ENCODE peak calls at places on chromosome 1, in eight cellular contexts. T is SK-N-SH, A is PC-9, D is AG04450, W is stomach, M is fibroblast of lung, X is mucosa of descending colon, O is colonic mucosa. G is an unnamed sample.

GRCh38 chr1:47205918-47206317 is 16.1 kb upstream of the PDZK1IP1 start:
- DNase-seq in T (no peak), A (no peak), D (no peak), W (no peak), M (no peak), X (no peak), O (no peak), G (no peak)

GRCh38 chr1:100539836-100540536 is 2.0 kb downstream of the GPR88 start:
- DNase-seq in T (peak; percentile 77), A (no peak), D (no peak), W (no peak), M (peak; percentile 19), X (no peak), O (no peak), G (peak; percentile 25)

GRCh38 chr1:159869173-159869572 is 6.7 kb upstream of the VSIG8 start:
- DNase-seq in T (no peak), A (peak; percentile 55), D (no peak), W (no peak), M (peak; percentile 40), X (no peak), O (no peak), G (peak; percentile 26)

GRCh38 chr1:100622037-100622436 is 84.1 kb downstream of the GPR88 start:
- DNase-seq in T (no peak), A (peak; percentile 99), D (peak; percentile 92), W (no peak), M (peak; percentile 94), X (no peak), O (no peak), G (no peak)

GRCh38 chr1:59971464-59971911 is 44.9 kb upstream of the CYP2J2 start:
- DNase-seq in T (peak; percentile 88), A (peak; percentile 50), D (no peak), W (peak; percentile 72), M (peak; percentile 69), X (peak; percentile 78), O (peak; percentile 82), G (peak; percentile 66)

GRCh38 chr1:231729541-231729940 is 103.0 kb downstream of the DISC1 start:
- DNase-seq in T (no peak), A (no peak), D (no peak), W (no peak), M (no peak), X (no peak), O (no peak), G (no peak)

GRCh38 chr1:230860617-230861384 is 7.5 kb downstream of the C1orf198 start:
- DNase-seq in T (peak; percentile 29), A (no peak), D (no peak), W (no peak), M (no peak), X (no peak), O (no peak), G (no peak)

GRCh38 chr1:234409328-234409727 is 36.1 kb downstream of the COA6 start:
- DNase-seq in T (peak; percentile 57), A (no peak), D (no peak), W (no peak), M (peak; percentile 21), X (no peak), O (no peak), G (no peak)

GRCh38 chr1:34928865-34929496 is 469 bp downstream of the DLGAP3 start:
- DNase-seq in T (peak; percentile 82), A (no peak), D (no peak), W (no peak), M (no peak), X (no peak), O (peak; percentile 4), G (no peak)

GRCh38 chr1:7387053-7387861 is 383.8 kb upstream of the VAMP3 start:
- DNase-seq in T (peak; percentile 51), A (no peak), D (no peak), W (peak; percentile 20), M (no peak), X (no peak), O (peak; percentile 6), G (peak; percentile 50)

GRCh38 chr1:208134491-208134890 is 109.7 kb downstream of the PLXNA2 start:
- DNase-seq in T (no peak), A (no peak), D (no peak), W (no peak), M (no peak), X (no peak), O (no peak), G (peak; percentile 13)

GRCh38 chr1:221715321-221716169 is 26.3 kb downstream of the DUSP10 start:
- DNase-seq in T (no peak), A (peak; percentile 54), D (peak; percentile 42), W (no peak), M (peak; percentile 64), X (peak; percentile 41), O (no peak), G (no peak)

GRCh38 chr1:223662943-223663342 is 2.6 kb downstream of the CAPN8 start:
- DNase-seq in T (no peak), A (peak; percentile 42), D (no peak), W (no peak), M (no peak), X (no peak), O (no peak), G (no peak)

GRCh38 chr1:25735956-25736529 is 64.0 kb upstream of the SELENON start:
- DNase-seq in T (no peak), A (no peak), D (no peak), W (peak; percentile 75), M (no peak), X (no peak), O (no peak), G (peak; percentile 83)

GRCh38 chr1:28139033-28139712 is 37.3 kb downstream of the PTAFR start:
- DNase-seq in T (no peak), A (peak; percentile 45), D (no peak), W (no peak), M (peak; percentile 60), X (no peak), O (no peak), G (no peak)

GRCh38 chr1:24294757-24295371 is 24.3 kb upstream of the GRHL3 start:
- DNase-seq in T (no peak), A (peak; percentile 94), D (no peak), W (peak; percentile 40), M (peak; percentile 86), X (peak; percentile 37), O (peak; percentile 65), G (peak; percentile 28)

GRCh38 chr1:162139398-162139685 is 69.9 kb downstream of the NOS1AP start:
- DNase-seq in T (no peak), A (no peak), D (no peak), W (no peak), M (no peak), X (no peak), O (no peak), G (no peak)

GRCh38 chr1:203465943-203466342 is 9.7 kb upstream of the PRELP start:
- DNase-seq in T (no peak), A (no peak), D (no peak), W (no peak), M (peak; percentile 33), X (no peak), O (no peak), G (peak; percentile 75)

GRCh38 chr1:61699893-61700851 is 24.8 kb downstream of the TM2D1 start:
- DNase-seq in T (no peak), A (no peak), D (no peak), W (no peak), M (peak; percentile 6), X (no peak), O (no peak), G (no peak)

GRCh38 chr1:954927-955326 is 4.1 kb downstream of the NOC2L start:
- DNase-seq in T (no peak), A (no peak), D (no peak), W (no peak), M (no peak), X (no peak), O (no peak), G (no peak)

GRCh38 chr1:179090923-179091322 is 9.1 kb downstream of the TOR3A start:
- DNase-seq in T (no peak), A (no peak), D (no peak), W (peak; percentile 18), M (no peak), X (no peak), O (no peak), G (no peak)

GRCh38 chr1:173295995-173296394 is 88.9 kb upstream of the TNFSF4 start:
- DNase-seq in T (no peak), A (no peak), D (no peak), W (no peak), M (peak; percentile 14), X (no peak), O (no peak), G (no peak)

GRCh38 chr1:107536266-107536665 is 395.4 kb downstream of the NTNG1 start:
- DNase-seq in T (no peak), A (no peak), D (no peak), W (peak; percentile 73), M (peak; percentile 12), X (peak; percentile 92), O (peak; percentile 86), G (no peak)

GRCh38 chr1:183027791-183028190 is 4.6 kb downstream of the LAMC1 start:
- DNase-seq in T (no peak), A (no peak), D (no peak), W (no peak), M (no peak), X (no peak), O (no peak), G (no peak)
- H3K4me3 ChIP-seq in T (no peak overlapping the region), A (no peak overlapping the region), D (peak overlapping the region; percentile 1), W (peak overlapping the region; percentile 69), M (peak overlapping the region; percentile 74), X (no peak overlapping the region), O (no peak overlapping the region), G (no peak overlapping the region)

DNA sequence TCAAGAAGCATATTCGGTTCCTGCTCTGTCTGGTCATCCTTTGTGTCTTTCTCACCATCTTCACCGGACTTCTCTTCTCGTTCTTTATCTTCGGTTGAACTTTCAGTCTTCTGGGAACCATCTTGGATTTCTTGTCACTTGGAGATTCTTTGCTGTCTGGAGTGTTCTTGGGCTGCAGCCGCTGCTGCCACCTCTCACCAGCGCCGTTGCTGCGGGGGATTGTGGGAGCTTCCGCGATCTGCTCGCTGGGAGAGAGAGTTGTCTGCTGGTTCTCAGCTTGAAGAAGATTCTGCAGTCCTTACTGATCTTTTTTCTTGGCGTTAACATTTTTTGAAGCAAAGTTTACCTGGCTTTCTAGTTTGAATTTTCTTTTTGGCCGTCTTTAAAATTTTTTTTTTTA is 1165.2 kb upstream of the PRMT6 start:
- DNase-seq in T (no peak), A (peak; percentile 31), D (no peak), W (no peak), M (no peak), X (no peak), O (no peak), G (no peak)
- TF ChIP-seq CTCF in T (no peak), A (no peak), D (no peak), W (no peak), M (no peak), X (no peak), O (no peak), G (no peak)

DNA sequence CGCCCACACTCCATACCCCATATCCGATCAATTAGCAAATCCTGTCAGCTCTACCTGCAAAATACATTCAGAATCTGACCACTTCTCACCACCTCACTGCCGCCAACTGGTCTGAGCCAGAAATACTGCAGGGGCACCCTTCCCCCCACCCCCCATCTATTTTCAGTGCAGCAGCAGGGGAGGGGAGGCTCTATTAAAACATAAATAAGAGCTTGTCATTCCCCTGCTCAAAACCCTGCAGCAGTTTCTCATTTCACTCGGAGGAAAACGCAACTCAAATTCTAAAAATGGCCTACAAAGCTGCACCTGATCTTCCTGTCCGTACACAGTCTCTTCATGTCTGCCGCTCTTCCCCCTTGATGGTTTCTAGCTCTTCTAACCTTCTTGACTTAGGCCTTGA is 3.8 kb downstream of the PKLR start:
- DNase-seq in T (no peak), A (no peak), D (no peak), W (no peak), M (no peak), X (no peak), O (no peak), G (no peak)
- H3K4me3 ChIP-seq in T (no peak overlapping the region), A (no peak overlapping the region), D (no peak overlapping the region), W (no peak overlapping the region), M (no peak overlapping the region), X (no peak overlapping the region), O (no peak overlapping the region), G (no peak overlapping the region)

GRCh38 chr1:236381565-236382158 is 12.4 kb upstream of the EDARADD start:
- DNase-seq in T (no peak), A (peak; percentile 37), D (no peak), W (no peak), M (no peak), X (no peak), O (no peak), G (no peak)
- TF ChIP-seq CTCF in T (no peak), A (no peak), D (no peak), W (no peak), M (no peak), X (no peak), O (no peak), G (no peak)